ENCODE peak calls at places on chromosomes 1 and 21, in nine cellular contexts. One of them, this sample, is unnamed.

GRCh38 chr1:9371391-9371935 is 78.8 kb downstream of the SPSB1 start:
- DNase-seq in HepG2: peak
- DNase-seq in tibial nerve: peak
- DNase-seq in H54: no peak
- DNase-seq in upper lobe of left lung: no peak
- DNase-seq in breast epithelium: no peak
- DNase-seq in transverse colon: peak
- DNase-seq in H1: no peak
- DNase-seq in IMR-90: peak
- DNase-seq in this sample: no peak

GRCh38 chr21:23876925-23877558 is 1730.2 kb downstream of the MRPL39 start:
- DNase-seq in HepG2: no peak
- DNase-seq in tibial nerve: no peak
- DNase-seq in H54: no peak
- DNase-seq in upper lobe of left lung: no peak
- DNase-seq in breast epithelium: no peak
- DNase-seq in transverse colon: no peak
- DNase-seq in H1: no peak
- DNase-seq in IMR-90: no peak
- DNase-seq in this sample: no peak

GRCh38 chr21:44550807-44551206 is 498 bp downstream of the KRTAP10-2 start:
- DNase-seq in HepG2: no peak
- DNase-seq in tibial nerve: no peak
- DNase-seq in H54: no peak
- DNase-seq in upper lobe of left lung: no peak
- DNase-seq in breast epithelium: peak
- DNase-seq in transverse colon: peak
- DNase-seq in H1: no peak
- DNase-seq in IMR-90: no peak
- DNase-seq in this sample: no peak

GRCh38 chr1:161185732-161186311 is 8.5 kb upstream of the B4GALT3 start:
- DNase-seq in HepG2: no peak
- DNase-seq in tibial nerve: no peak
- DNase-seq in H54: no peak
- DNase-seq in upper lobe of left lung: no peak
- DNase-seq in breast epithelium: no peak
- DNase-seq in transverse colon: no peak
- DNase-seq in H1: no peak
- DNase-seq in IMR-90: no peak
- DNase-seq in this sample: no peak

GRCh38 chr1:175356727-175357126 is 164.2 kb upstream of the KIAA0040 start:
- DNase-seq in HepG2: no peak
- DNase-seq in tibial nerve: no peak
- DNase-seq in H54: no peak
- DNase-seq in upper lobe of left lung: no peak
- DNase-seq in breast epithelium: no peak
- DNase-seq in transverse colon: no peak
- DNase-seq in H1: no peak
- DNase-seq in IMR-90: no peak
- DNase-seq in this sample: no peak

GRCh38 chr1:203122159-203122558 is 5.4 kb upstream of the ADORA1 start:
- DNase-seq in HepG2: no peak
- DNase-seq in tibial nerve: no peak
- DNase-seq in H54: no peak
- DNase-seq in upper lobe of left lung: no peak
- DNase-seq in breast epithelium: peak
- DNase-seq in transverse colon: no peak
- DNase-seq in H1: no peak
- DNase-seq in IMR-90: no peak
- DNase-seq in this sample: no peak

GRCh38 chr1:157200451-157200850 is 62.3 kb upstream of the ETV3 start:
- DNase-seq in HepG2: no peak
- DNase-seq in tibial nerve: no peak
- DNase-seq in H54: no peak
- DNase-seq in upper lobe of left lung: no peak
- DNase-seq in breast epithelium: no peak
- DNase-seq in transverse colon: no peak
- DNase-seq in H1: no peak
- DNase-seq in IMR-90: no peak
- DNase-seq in this sample: no peak

GRCh38 chr21:44006017-44006624 is 6.0 kb upstream of the TRAPPC10 start:
- DNase-seq in HepG2: no peak
- DNase-seq in tibial nerve: no peak
- DNase-seq in H54: peak
- DNase-seq in upper lobe of left lung: peak
- DNase-seq in breast epithelium: no peak
- DNase-seq in transverse colon: no peak
- DNase-seq in H1: no peak
- DNase-seq in IMR-90: peak
- DNase-seq in this sample: no peak

GRCh38 chr1:26282694-26283019 is 2.8 kb downstream of the SH3BGRL3 start:
- DNase-seq in HepG2: no peak
- DNase-seq in tibial nerve: no peak
- DNase-seq in H54: no peak
- DNase-seq in upper lobe of left lung: no peak
- DNase-seq in breast epithelium: no peak
- DNase-seq in transverse colon: no peak
- DNase-seq in H1: no peak
- DNase-seq in IMR-90: no peak
- DNase-seq in this sample: no peak

GRCh38 chr1:26280333-26281042 is 602 bp downstream of the SH3BGRL3 start:
- DNase-seq in HepG2: no peak
- DNase-seq in tibial nerve: no peak
- DNase-seq in H54: peak
- DNase-seq in upper lobe of left lung: peak
- DNase-seq in breast epithelium: no peak
- DNase-seq in transverse colon: peak
- DNase-seq in H1: no peak
- DNase-seq in IMR-90: peak
- DNase-seq in this sample: no peak

GRCh38 chr1:26281971-26282693 is 2.2 kb downstream of the SH3BGRL3 start:
- DNase-seq in HepG2: no peak
- DNase-seq in tibial nerve: no peak
- DNase-seq in H54: no peak
- DNase-seq in upper lobe of left lung: no peak
- DNase-seq in breast epithelium: no peak
- DNase-seq in transverse colon: peak
- DNase-seq in H1: peak
- DNase-seq in IMR-90: peak
- DNase-seq in this sample: no peak

GRCh38 chr1:26279598-26280332 is at the start of gene SH3BGRL3:
- DNase-seq in HepG2: peak
- DNase-seq in tibial nerve: peak
- DNase-seq in H54: peak
- DNase-seq in upper lobe of left lung: peak
- DNase-seq in breast epithelium: peak
- DNase-seq in transverse colon: peak
- DNase-seq in H1: no peak
- DNase-seq in IMR-90: peak
- DNase-seq in this sample: peak

DNA sequence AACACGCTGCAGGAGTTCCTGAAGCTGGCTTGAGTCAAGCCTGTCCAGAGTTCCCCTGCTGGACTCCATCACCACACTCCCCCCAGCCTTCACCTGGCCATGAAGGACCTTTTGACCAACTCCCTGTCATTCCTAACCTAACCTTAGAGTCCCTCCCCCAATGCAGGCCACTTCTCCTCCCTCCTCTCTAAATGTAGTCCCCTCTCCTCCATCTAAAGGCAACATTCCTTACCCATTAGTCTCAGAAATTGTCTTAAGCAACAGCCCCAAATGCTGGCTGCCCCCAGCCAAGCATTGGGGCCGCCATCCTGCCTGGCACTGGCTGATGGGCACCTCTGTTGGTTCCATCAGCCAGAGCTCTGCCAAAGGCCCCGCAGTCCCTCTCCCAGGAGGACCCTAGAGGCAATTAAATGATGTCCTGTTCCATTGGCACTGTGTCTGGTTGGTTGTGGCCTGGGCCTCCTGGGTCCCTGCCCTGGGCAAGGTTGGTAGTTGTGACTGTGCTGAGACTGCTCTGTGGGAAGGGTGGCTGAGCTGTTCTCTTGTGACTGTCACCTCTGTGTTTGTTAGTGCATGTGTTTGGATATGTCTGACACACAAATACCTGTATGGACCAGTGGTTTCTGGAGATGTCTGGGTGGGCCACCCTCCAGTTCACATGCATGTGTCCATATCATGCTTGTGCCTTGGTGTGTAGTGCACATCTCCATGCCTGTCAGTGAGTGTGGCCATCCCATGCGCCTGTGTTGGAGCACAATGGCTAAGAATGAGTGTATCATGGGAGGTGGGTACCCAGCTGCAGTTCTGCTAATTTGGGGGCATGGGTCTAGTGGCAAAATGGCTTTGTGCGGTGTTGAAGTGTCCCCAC is 1.4 kb downstream of the SH3BGRL3 start:
- DNase-seq in HepG2: no peak
- DNase-seq in tibial nerve: no peak
- DNase-seq in H54: no peak
- DNase-seq in upper lobe of left lung: no peak
- DNase-seq in breast epithelium: no peak
- DNase-seq in transverse colon: no peak
- DNase-seq in H1: no peak
- DNase-seq in IMR-90: no peak
- DNase-seq in this sample: no peak
- TF ChIP-seq POLR2A in HepG2: no peak
- TF ChIP-seq POLR2A in tibial nerve: no peak
- TF ChIP-seq POLR2A in H54: no peak
- TF ChIP-seq POLR2A in upper lobe of left lung: no peak
- TF ChIP-seq POLR2A in breast epithelium: no peak
- TF ChIP-seq POLR2A in transverse colon: no peak
- TF ChIP-seq POLR2A in H1: no peak
- TF ChIP-seq POLR2A in IMR-90: peak
- TF ChIP-seq POLR2A in this sample: no peak

GRCh38 chr1:113391643-113392271 is 1.4 kb downstream of the MAGI3 start:
- DNase-seq in HepG2: peak
- DNase-seq in tibial nerve: no peak
- DNase-seq in H54: no peak
- DNase-seq in upper lobe of left lung: peak
- DNase-seq in breast epithelium: no peak
- DNase-seq in transverse colon: peak
- DNase-seq in H1: no peak
- DNase-seq in IMR-90: no peak
- DNase-seq in this sample: no peak

GRCh38 chr1:113388621-113389355 is 1.5 kb upstream of the MAGI3 start:
- DNase-seq in HepG2: peak
- DNase-seq in tibial nerve: no peak
- DNase-seq in H54: peak
- DNase-seq in upper lobe of left lung: peak
- DNase-seq in breast epithelium: no peak
- DNase-seq in transverse colon: peak
- DNase-seq in H1: no peak
- DNase-seq in IMR-90: no peak
- DNase-seq in this sample: no peak

GRCh38 chr1:113390871-113391642 is 742 bp downstream of the MAGI3 start:
- DNase-seq in HepG2: no peak
- DNase-seq in tibial nerve: peak
- DNase-seq in H54: no peak
- DNase-seq in upper lobe of left lung: peak
- DNase-seq in breast epithelium: peak
- DNase-seq in transverse colon: peak
- DNase-seq in H1: no peak
- DNase-seq in IMR-90: no peak
- DNase-seq in this sample: peak

GRCh38 chr1:113389356-113389952 is 861 bp upstream of the MAGI3 start:
- DNase-seq in HepG2: no peak
- DNase-seq in tibial nerve: no peak
- DNase-seq in H54: no peak
- DNase-seq in upper lobe of left lung: no peak
- DNase-seq in breast epithelium: no peak
- DNase-seq in transverse colon: no peak
- DNase-seq in H1: no peak
- DNase-seq in IMR-90: no peak
- DNase-seq in this sample: no peak

GRCh38 chr1:113389953-113390834 is at the start of gene MAGI3:
- DNase-seq in HepG2: peak
- DNase-seq in tibial nerve: peak
- DNase-seq in H54: peak
- DNase-seq in upper lobe of left lung: peak
- DNase-seq in breast epithelium: peak
- DNase-seq in transverse colon: peak
- DNase-seq in H1: peak
- DNase-seq in IMR-90: peak
- DNase-seq in this sample: peak
- TF ChIP-seq POLR2A in HepG2: peak
- TF ChIP-seq POLR2A in tibial nerve: peak
- TF ChIP-seq POLR2A in H54: peak
- TF ChIP-seq POLR2A in upper lobe of left lung: peak
- TF ChIP-seq POLR2A in breast epithelium: peak
- TF ChIP-seq POLR2A in transverse colon: peak
- TF ChIP-seq POLR2A in H1: peak
- TF ChIP-seq POLR2A in IMR-90: peak
- TF ChIP-seq POLR2A in this sample: no peak

GRCh38 chr1:18956189-18957135 is at the start of gene IFFO2:
- DNase-seq in HepG2: peak
- DNase-seq in tibial nerve: peak
- DNase-seq in H54: peak
- DNase-seq in upper lobe of left lung: peak
- DNase-seq in breast epithelium: peak
- DNase-seq in transverse colon: peak
- DNase-seq in H1: peak
- DNase-seq in IMR-90: peak
- DNase-seq in this sample: peak
- TF ChIP-seq POLR2A in HepG2: peak
- TF ChIP-seq POLR2A in tibial nerve: peak
- TF ChIP-seq POLR2A in H54: peak
- TF ChIP-seq POLR2A in upper lobe of left lung: peak
- TF ChIP-seq POLR2A in breast epithelium: peak
- TF ChIP-seq POLR2A in transverse colon: peak
- TF ChIP-seq POLR2A in H1: peak
- TF ChIP-seq POLR2A in IMR-90: peak
- TF ChIP-seq POLR2A in this sample: peak

GRCh38 chr21:15728046-15728445 is 1.7 kb upstream of the USP25 start:
- DNase-seq in HepG2: no peak
- DNase-seq in tibial nerve: no peak
- DNase-seq in H54: no peak
- DNase-seq in upper lobe of left lung: no peak
- DNase-seq in breast epithelium: no peak
- DNase-seq in transverse colon: no peak
- DNase-seq in H1: no peak
- DNase-seq in IMR-90: no peak
- DNase-seq in this sample: no peak

GRCh38 chr21:15731243-15731613 is 1.4 kb downstream of the USP25 start:
- DNase-seq in HepG2: peak
- DNase-seq in tibial nerve: no peak
- DNase-seq in H54: peak
- DNase-seq in upper lobe of left lung: no peak
- DNase-seq in breast epithelium: no peak
- DNase-seq in transverse colon: no peak
- DNase-seq in H1: no peak
- DNase-seq in IMR-90: no peak
- DNase-seq in this sample: no peak

GRCh38 chr21:15730484-15731242 is 881 bp downstream of the USP25 start:
- DNase-seq in HepG2: no peak
- DNase-seq in tibial nerve: no peak
- DNase-seq in H54: no peak
- DNase-seq in upper lobe of left lung: no peak
- DNase-seq in breast epithelium: no peak
- DNase-seq in transverse colon: no peak
- DNase-seq in H1: no peak
- DNase-seq in IMR-90: no peak
- DNase-seq in this sample: no peak

GRCh38 chr21:15729674-15730483 is at the start of gene USP25:
- DNase-seq in HepG2: peak
- DNase-seq in tibial nerve: peak
- DNase-seq in H54: peak
- DNase-seq in upper lobe of left lung: peak
- DNase-seq in breast epithelium: peak
- DNase-seq in transverse colon: peak
- DNase-seq in H1: peak
- DNase-seq in IMR-90: peak
- DNase-seq in this sample: peak

GRCh38 chr21:15729346-15729673 is 472 bp upstream of the USP25 start:
- DNase-seq in HepG2: no peak
- DNase-seq in tibial nerve: no peak
- DNase-seq in H54: no peak
- DNase-seq in upper lobe of left lung: no peak
- DNase-seq in breast epithelium: no peak
- DNase-seq in transverse colon: no peak
- DNase-seq in H1: no peak
- DNase-seq in IMR-90: peak
- DNase-seq in this sample: no peak
- TF ChIP-seq POLR2A in HepG2: no peak
- TF ChIP-seq POLR2A in tibial nerve: no peak
- TF ChIP-seq POLR2A in H54: no peak
- TF ChIP-seq POLR2A in upper lobe of left lung: no peak
- TF ChIP-seq POLR2A in breast epithelium: no peak
- TF ChIP-seq POLR2A in transverse colon: no peak
- TF ChIP-seq POLR2A in H1: no peak
- TF ChIP-seq POLR2A in IMR-90: no peak
- TF ChIP-seq POLR2A in this sample: no peak

This sample was measured in GM12891.